ENCODE peak calls at places on chromosomes 13 and 19, in five cellular contexts. V, S, Z, H and T are unnamed samples.
A peak's percentile ranks its signal among the peaks of the same experiment; 100 is the strongest.

GRCh38 chr19:57813919-57814504 is 701 bp downstream of the ZNF552 start:
- DNase-seq in V (no peak), S (no peak), Z (peak; percentile 18), H (peak; percentile 12), T (no peak)

GRCh38 chr13:113851826-113852535 is 11.9 kb downstream of the GAS6 start:
- DNase-seq in V (no peak), S (no peak), Z (no peak), H (no peak), T (peak; percentile 8)

GRCh38 chr19:10730932-10731331 is 13.1 kb downstream of the DNM2 start:
- DNase-seq in V (no peak), S (no peak), Z (no peak), H (no peak), T (no peak)

GRCh38 chr13:99496322-99497142 is 4.7 kb upstream of the TM9SF2 start:
- DNase-seq in V (peak; percentile 75), S (no peak), Z (peak; percentile 13), H (peak; percentile 98), T (no peak)

GRCh38 chr19:43532571-43532961 is 422 bp upstream of the ZNF575 start:
- DNase-seq in V (no peak), S (peak; percentile 79), Z (no peak), H (no peak), T (peak; percentile 24)

GRCh38 chr13:102333320-102334181 is 68.3 kb downstream of the FGF14 start:
- DNase-seq in V (no peak), S (no peak), Z (no peak), H (no peak), T (no peak)

GRCh38 chr13:26477681-26478080 is 79.8 kb upstream of the WASF3 start:
- DNase-seq in V (no peak), S (no peak), Z (no peak), H (no peak), T (no peak)

GRCh38 chr13:59354665-59355064 is 809.1 kb downstream of the DIAPH3 start:
- DNase-seq in V (no peak), S (no peak), Z (no peak), H (no peak), T (no peak)

GRCh38 chr13:98026457-98026857 is 73.0 kb downstream of the IPO5 start:
- DNase-seq in V (no peak), S (no peak), Z (no peak), H (peak; percentile 96), T (no peak)

GRCh38 chr19:29393915-29394460 is 131.8 kb upstream of the VSTM2B start:
- DNase-seq in V (no peak), S (no peak), Z (no peak), H (no peak), T (no peak)

GRCh38 chr19:16261584-16262370 is 62.8 kb upstream of the KLF2 start:
- DNase-seq in V (no peak), S (no peak), Z (no peak), H (no peak), T (no peak)

GRCh38 chr13:27043013-27043412 is 128.6 kb downstream of the USP12 start:
- DNase-seq in V (no peak), S (peak; percentile 81), Z (no peak), H (peak; percentile 24), T (no peak)

GRCh38 chr13:113345486-113345885 is 18.4 kb downstream of the GRTP1 start:
- DNase-seq in V (no peak), S (no peak), Z (no peak), H (no peak), T (no peak)

GRCh38 chr19:2822846-2823245 is 3.2 kb downstream of the ZNF554 start:
- DNase-seq in V (no peak), S (no peak), Z (no peak), H (no peak), T (no peak)

GRCh38 chr19:2819540-2820111 is at the start of gene ZNF554:
- DNase-seq in V (peak; percentile 74), S (peak; percentile 80), Z (peak; percentile 95), H (peak; percentile 91), T (peak; percentile 100)

GRCh38 chr19:2823646-2824045 is 4.0 kb downstream of the ZNF554 start:
- DNase-seq in V (no peak), S (no peak), Z (no peak), H (no peak), T (no peak)

GRCh38 chr19:2816641-2817040 is 3.0 kb upstream of the ZNF554 start:
- DNase-seq in V (no peak), S (no peak), Z (no peak), H (no peak), T (no peak)

DNA sequence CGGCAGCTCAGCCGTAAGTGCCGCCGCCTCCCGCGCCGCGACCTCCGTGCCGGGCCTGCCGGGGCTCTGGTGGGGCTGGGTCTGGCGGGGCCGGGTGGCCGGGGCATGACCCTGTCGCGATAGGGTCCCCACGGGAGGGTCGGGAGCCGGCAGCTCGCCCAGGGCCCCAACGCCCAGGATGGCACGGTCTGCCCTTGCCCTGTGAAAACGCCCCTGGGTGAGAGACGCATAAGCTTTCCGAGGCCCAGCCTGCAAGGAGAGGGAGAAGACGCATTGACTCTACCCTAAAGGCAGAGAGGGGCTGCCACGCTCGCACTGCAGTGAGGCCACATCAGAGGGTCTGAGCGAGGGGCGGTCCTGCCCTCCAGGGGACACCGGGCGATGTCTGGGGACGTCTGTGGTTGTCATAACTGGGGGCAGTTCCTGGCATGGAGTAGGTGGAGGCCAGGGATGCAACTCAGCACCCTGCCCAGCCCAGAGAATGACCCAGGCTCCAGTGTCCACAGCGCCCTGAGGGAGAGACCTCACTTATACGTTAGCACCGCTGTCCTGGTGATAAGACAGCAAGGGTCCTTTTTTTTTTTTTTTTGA is 539 bp downstream of the ZNF554 start:
- DNase-seq in V (no peak), S (no peak), Z (no peak), H (no peak), T (no peak)
- TF ChIP-seq ESRRA in V (no peak), S (no peak), Z (no peak), H (no peak), T (peak; percentile 7)

DNA sequence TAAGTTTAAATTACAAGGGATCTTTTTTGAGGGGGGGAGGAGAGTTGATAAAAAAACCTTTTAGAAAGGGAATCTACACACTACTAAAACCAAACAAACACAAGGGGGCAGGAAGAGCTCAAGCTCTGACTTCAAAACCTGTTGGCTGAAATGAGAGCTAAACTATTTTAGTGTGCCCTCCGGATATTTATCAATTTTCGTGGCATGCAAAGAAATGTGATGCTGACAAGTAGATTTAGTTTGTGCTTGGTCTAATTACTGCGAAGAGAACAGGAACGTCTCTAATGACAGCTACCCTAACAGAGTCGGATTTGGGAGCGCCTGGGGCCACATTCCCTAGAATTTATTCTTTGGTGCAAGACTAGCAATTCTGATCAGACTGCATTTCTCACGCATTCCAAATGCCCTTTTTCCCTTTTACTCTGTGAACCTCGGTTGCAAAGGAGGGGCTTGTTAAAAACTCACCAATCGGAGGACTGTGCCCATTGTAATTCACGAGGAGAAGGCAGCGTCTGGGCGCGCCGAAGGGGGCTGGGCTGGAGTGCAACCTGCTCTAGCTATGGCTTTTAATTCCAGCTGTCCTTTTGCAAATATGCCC is 804 bp upstream of the FREM2 start:
- DNase-seq in V (no peak), S (no peak), Z (no peak), H (no peak), T (peak; percentile 58)
- TF ChIP-seq ESRRA in V (no peak), S (no peak), Z (no peak), H (no peak), T (no peak)

GRCh38 chr19:56221851-56222250 is 19.8 kb downstream of the ZSCAN5C start:
- DNase-seq in V (no peak), S (no peak), Z (no peak), H (no peak), T (no peak)
- TF ChIP-seq ESRRA in V (no peak), S (no peak), Z (no peak), H (no peak), T (no peak)

GRCh38 chr19:45344621-45345505 is 4.3 kb downstream of the KLC3 start:
- DNase-seq in V (no peak), S (no peak), Z (no peak), H (no peak), T (no peak)

GRCh38 chr19:45347570-45348366 is 7.2 kb downstream of the KLC3 start:
- DNase-seq in V (no peak), S (no peak), Z (no peak), H (no peak), T (no peak)

GRCh38 chr19:45342911-45343310 is 2.4 kb downstream of the KLC3 start:
- DNase-seq in V (no peak), S (no peak), Z (no peak), H (no peak), T (no peak)

GRCh38 chr19:45346449-45346848 is 5.9 kb downstream of the KLC3 start:
- DNase-seq in V (no peak), S (no peak), Z (peak; percentile 53), H (peak; percentile 24), T (peak; percentile 68)

GRCh38 chr19:45345506-45345860 is 4.9 kb downstream of the KLC3 start:
- DNase-seq in V (no peak), S (no peak), Z (no peak), H (no peak), T (no peak)
- TF ChIP-seq ESRRA in V (no peak), S (no peak), Z (no peak), H (no peak), T (no peak)

DNA sequence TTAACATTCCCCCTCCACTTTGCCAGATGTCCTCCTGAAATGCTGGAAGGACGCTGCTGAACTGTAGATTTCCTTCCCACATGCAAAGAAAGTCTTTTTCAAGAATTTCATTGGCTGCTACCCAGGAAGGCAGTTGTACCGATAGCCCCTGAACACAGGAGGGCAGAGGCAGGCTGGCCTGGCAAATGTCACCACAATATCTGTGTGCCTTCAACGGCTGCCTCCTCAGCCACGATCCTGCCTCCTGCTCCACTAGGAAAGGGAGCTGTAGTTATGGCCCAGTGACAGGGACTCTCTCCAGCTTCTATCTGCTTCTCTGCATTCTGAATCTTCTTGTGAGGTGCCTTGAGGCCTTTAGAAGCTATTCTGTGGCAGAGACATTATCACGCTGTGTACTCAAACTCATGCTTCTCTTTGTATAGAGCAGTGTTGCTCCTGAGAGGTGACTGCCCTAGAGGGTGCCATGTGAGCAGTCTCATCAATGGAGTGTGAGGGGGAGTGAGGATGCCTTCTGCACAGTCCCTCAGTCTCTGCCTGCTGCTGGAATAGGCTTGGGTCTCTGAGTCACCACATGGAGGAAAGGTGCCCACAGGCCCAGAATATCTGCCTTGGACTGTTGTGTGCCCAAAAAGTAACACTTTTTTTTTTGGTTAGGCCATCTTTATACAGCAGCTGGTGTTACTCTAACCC is 279.8 kb downstream of the DNAJC15 start:
- DNase-seq in V (no peak), S (no peak), Z (no peak), H (peak; percentile 12), T (peak; percentile 66)
- TF ChIP-seq ESRRA in V (no peak), S (no peak), Z (no peak), H (no peak), T (no peak)